ENCODE peak calls at places on chromosomes 6 and 20, in eight cellular contexts. T, U, F, K, S, O, M and B are unnamed samples.

GRCh38 chr20:64109390-64109747 is 2.0 kb upstream of the NPBWR2 start:
- DNase-seq in T (no peak), U (peak; percentile 49), F (no peak), K (no peak), S (no peak), O (no peak), M (no peak), B (no peak)

GRCh38 chr6:63348836-63349235 is 29.1 kb upstream of the LGSN start:
- DNase-seq in T (no peak), U (no peak), F (no peak), K (no peak), S (no peak), O (no peak), M (no peak), B (no peak)

GRCh38 chr6:159594750-159595117 is 98.3 kb downstream of the SOD2 start:
- DNase-seq in T (no peak), U (no peak), F (peak; percentile 70), K (no peak), S (peak; percentile 18), O (peak; percentile 18), M (no peak), B (no peak)

GRCh38 chr6:37038297-37039198 is 33.1 kb downstream of the FGD2 start:
- DNase-seq in T (no peak), U (no peak), F (peak; percentile 40), K (no peak), S (no peak), O (no peak), M (peak; percentile 30), B (no peak)

GRCh38 chr6:72626126-72626525 is 4.3 kb downstream of the KCNQ5 start:
- DNase-seq in T (no peak), U (no peak), F (no peak), K (no peak), S (no peak), O (no peak), M (no peak), B (no peak)

GRCh38 chr20:44006126-44006525 is 91.5 kb downstream of the TOX2 start:
- DNase-seq in T (no peak), U (peak; percentile 62), F (no peak), K (no peak), S (no peak), O (no peak), M (no peak), B (no peak)

GRCh38 chr6:131136021-131136847 is 967 bp downstream of the AKAP7 start:
- DNase-seq in T (no peak), U (no peak), F (peak; percentile 27), K (peak; percentile 46), S (peak; percentile 33), O (peak; percentile 30), M (peak; percentile 56), B (no peak)

GRCh38 chr6:70395301-70395672 is 18.0 kb upstream of the FAM135A start:
- DNase-seq in T (no peak), U (no peak), F (no peak), K (no peak), S (no peak), O (no peak), M (no peak), B (no peak)

GRCh38 chr6:93164781-93165180 is 254.6 kb downstream of the EPHA7 start:
- DNase-seq in T (no peak), U (no peak), F (no peak), K (no peak), S (no peak), O (no peak), M (no peak), B (no peak)

GRCh38 chr6:31838968-31839367 is 11.4 kb downstream of the HSPA1B start:
- DNase-seq in T (no peak), U (no peak), F (no peak), K (no peak), S (no peak), O (no peak), M (no peak), B (no peak)